ENCODE peak calls at places on chromosomes 4 and X, in ten cellular contexts. N is aorta, G is ovary, L is IMR-90, K is body of pancreas, U is heart left ventricle, M is OCI-LY7, W is right atrium auricular region, H is GM23248, P is left lung. C is an unnamed sample. For H3K9me3, the result is how much of the 10 kb centered on the place peaks cover.

GRCh38 chrX:109839694-109840358 is 106.8 kb upstream of the ACSL4 start:
- DNase-seq in N (no peak), G (no peak), L (no peak), K (no peak), U (peak), M (no peak), W (no peak), H (peak), P (peak), C (peak)

GRCh38 chr4:112099701-112100289 is 45.5 kb upstream of the FAM241A start:
- DNase-seq in N (no peak), G (no peak), L (peak), K (no peak), U (no peak), M (peak), W (no peak), H (peak), P (no peak), C (no peak)

GRCh38 chr4:2186133-2186864 is 55.6 kb downstream of the HAUS3 start:
- DNase-seq in N (no peak), G (no peak), L (peak), K (peak), U (no peak), M (peak), W (no peak), H (no peak), P (no peak), C (no peak)

GRCh38 chr4:42786350-42787070 is 106.0 kb upstream of the GRXCR1 start:
- DNase-seq in N (no peak), G (no peak), L (no peak), K (no peak), U (no peak), M (no peak), W (no peak), H (no peak), P (peak), C (no peak)

GRCh38 chr4:65007841-65008439 is 598.7 kb upstream of the TECRL start:
- DNase-seq in N (no peak), G (no peak), L (no peak), K (peak), U (no peak), M (peak), W (no peak), H (peak), P (no peak), C (no peak)

GRCh38 chr4:127145001-127145400 is 487.8 kb upstream of the INTU start:
- DNase-seq in N (no peak), G (no peak), L (no peak), K (no peak), U (no peak), M (no peak), W (no peak), H (no peak), P (peak), C (no peak)

GRCh38 chrX:154526901-154527675 is 11.1 kb upstream of the FAM3A start:
- DNase-seq in N (peak), G (peak), L (peak), K (peak), U (peak), M (peak), W (peak), H (peak), P (peak), C (peak)

GRCh38 chrX:45806410-45807121 is 605.9 kb upstream of the DIPK2B start:
- DNase-seq in N (no peak), G (no peak), L (peak), K (no peak), U (no peak), M (no peak), W (no peak), H (peak), P (no peak), C (no peak)

DNA sequence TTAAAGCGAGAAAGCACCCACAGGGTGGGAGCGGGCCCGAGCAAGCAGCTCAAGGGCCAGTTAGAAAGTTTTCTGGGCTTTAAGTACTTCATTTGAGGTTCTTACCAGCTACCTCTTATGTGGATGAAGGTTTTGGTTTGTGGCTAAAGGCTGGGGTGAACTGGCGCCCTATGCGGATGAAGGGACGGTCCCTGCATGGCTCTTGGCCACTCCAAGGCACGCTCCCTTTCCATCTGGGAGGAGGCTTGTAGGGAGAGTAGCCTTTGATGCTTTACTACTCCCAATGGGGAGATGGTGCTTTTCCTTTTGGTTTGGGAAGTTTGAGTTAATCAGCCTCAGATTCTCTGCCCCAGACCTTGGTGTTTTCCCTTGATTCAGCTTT is 17.7 kb downstream of the MRFAP1 start:
- DNase-seq in N (no peak), G (no peak), L (no peak), K (no peak), U (no peak), M (no peak), W (no peak), H (no peak), P (peak), C (no peak)
- H3K4me3 ChIP-seq in N (no peak), G (peak), L (no peak), K (no peak), U (peak), M (no peak), W (no peak), H (peak), P (no peak), C (no peak)

GRCh38 chrX:20965270-20966044 is 408.8 kb upstream of the CNKSR2 start:
- DNase-seq in N (no peak), G (no peak), L (no peak), K (no peak), U (no peak), M (no peak), W (no peak), H (no peak), P (no peak), C (no peak)

GRCh38 chrX:20971250-20971649 is 403.0 kb upstream of the CNKSR2 start:
- DNase-seq in N (no peak), G (no peak), L (no peak), K (no peak), U (no peak), M (no peak), W (no peak), H (no peak), P (no peak), C (no peak)

GRCh38 chrX:20968996-20969395 is 405.2 kb upstream of the CNKSR2 start:
- DNase-seq in N (no peak), G (no peak), L (no peak), K (no peak), U (no peak), M (no peak), W (no peak), H (peak), P (no peak), C (no peak)

GRCh38 chrX:20969565-20969964 is 404.7 kb upstream of the CNKSR2 start:
- DNase-seq in N (no peak), G (no peak), L (no peak), K (no peak), U (no peak), M (no peak), W (no peak), H (peak), P (no peak), C (no peak)

GRCh38 chrX:20967725-20968124 is 406.5 kb upstream of the CNKSR2 start:
- DNase-seq in N (no peak), G (no peak), L (no peak), K (no peak), U (no peak), M (no peak), W (no peak), H (no peak), P (no peak), C (no peak)
- H3K27ac ChIP-seq in N (no peak), G (no peak), L (no peak), K (no peak), U (no peak), M (no peak), W (no peak), H (no peak), P (no peak), C (no peak)

GRCh38 chr4:175290401-175290800 is 372.2 kb downstream of the ADAM29 start:
- DNase-seq in N (no peak), G (no peak), L (peak), K (no peak), U (no peak), M (no peak), W (no peak), H (no peak), P (no peak), C (no peak)
- H3K9me3 ChIP-seq in N (under half), G (under half), L (under half), K (under half), U (under half), M (under half), W (under half), H (under half), P (under half), C (under half)

DNA sequence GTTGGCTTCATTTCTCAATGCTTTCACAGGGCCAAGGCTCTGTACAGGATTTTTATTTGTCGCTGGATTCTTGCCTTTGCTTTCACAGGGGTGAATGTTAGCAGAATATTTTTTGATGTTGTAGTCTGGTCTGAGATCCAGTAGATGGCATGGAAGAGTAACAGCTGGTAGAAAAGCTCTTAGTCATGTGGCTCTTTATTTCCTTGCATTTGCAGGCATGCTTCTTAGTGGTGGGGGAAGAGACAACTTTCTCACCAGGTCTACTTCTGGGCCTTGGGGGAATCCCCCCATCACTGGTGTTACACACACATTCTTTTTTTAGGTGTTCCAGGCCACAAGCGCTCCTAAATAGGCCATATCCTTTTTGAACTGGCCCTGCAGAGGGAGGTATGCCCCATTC is 58.2 kb upstream of the DKK2 start:
- DNase-seq in N (no peak), G (no peak), L (peak), K (no peak), U (no peak), M (no peak), W (no peak), H (peak), P (no peak), C (no peak)
- H3K4me3 ChIP-seq in N (no peak), G (no peak), L (no peak), K (no peak), U (no peak), M (no peak), W (no peak), H (no peak), P (no peak), C (no peak)

GRCh38 chr4:188976644-188977115 is 837.4 kb downstream of the TRIML1 start:
- DNase-seq in N (no peak), G (no peak), L (peak), K (no peak), U (no peak), M (no peak), W (no peak), H (peak), P (no peak), C (no peak)

GRCh38 chr4:188971125-188971524 is 831.9 kb downstream of the TRIML1 start:
- DNase-seq in N (no peak), G (no peak), L (peak), K (no peak), U (no peak), M (peak), W (no peak), H (peak), P (no peak), C (no peak)

GRCh38 chr4:188975271-188975670 is 836.0 kb downstream of the TRIML1 start:
- DNase-seq in N (no peak), G (no peak), L (no peak), K (no peak), U (no peak), M (no peak), W (no peak), H (no peak), P (no peak), C (no peak)
- H3K27ac ChIP-seq in N (no peak), G (no peak), L (peak), K (no peak), U (no peak), M (no peak), W (no peak), H (no peak), P (no peak), C (no peak)

GRCh38 chrX:47878198-47878597 is 41.5 kb downstream of the ZNF81 start:
- DNase-seq in N (no peak), G (no peak), L (no peak), K (no peak), U (no peak), M (no peak), W (no peak), H (no peak), P (no peak), C (no peak)
- H3K9me3 ChIP-seq in N (under half), G (under half), L (under half), K (under half), U (under half), M (under half), W (under half), H (under half), P (under half), C (under half)

GRCh38 chr4:26459054-26459755 is 31.1 kb downstream of the CCKAR start:
- DNase-seq in N (no peak), G (no peak), L (peak), K (no peak), U (no peak), M (peak), W (no peak), H (peak), P (no peak), C (no peak)
- H3K4me3 ChIP-seq in N (no peak), G (no peak), L (no peak), K (no peak), U (no peak), M (no peak), W (no peak), H (peak), P (no peak), C (no peak)

GRCh38 chr4:81030061-81030616 is 369 bp upstream of the BMP3 start:
- DNase-seq in N (no peak), G (no peak), L (no peak), K (no peak), U (no peak), M (peak), W (no peak), H (no peak), P (no peak), C (no peak)
- H3K27ac ChIP-seq in N (no peak), G (no peak), L (no peak), K (no peak), U (no peak), M (peak), W (no peak), H (no peak), P (no peak), C (no peak)

GRCh38 chrX:70338290-70338689 is 48.4 kb downstream of the KIF4A start:
- DNase-seq in N (no peak), G (no peak), L (no peak), K (no peak), U (no peak), M (no peak), W (no peak), H (no peak), P (no peak), C (no peak)

GRCh38 chrX:70331161-70331560 is 41.3 kb downstream of the KIF4A start:
- DNase-seq in N (no peak), G (no peak), L (peak), K (no peak), U (no peak), M (no peak), W (no peak), H (peak), P (no peak), C (no peak)

GRCh38 chrX:70332600-70332999 is 42.7 kb downstream of the KIF4A start:
- DNase-seq in N (no peak), G (no peak), L (no peak), K (no peak), U (no peak), M (no peak), W (no peak), H (no peak), P (no peak), C (no peak)

DNA sequence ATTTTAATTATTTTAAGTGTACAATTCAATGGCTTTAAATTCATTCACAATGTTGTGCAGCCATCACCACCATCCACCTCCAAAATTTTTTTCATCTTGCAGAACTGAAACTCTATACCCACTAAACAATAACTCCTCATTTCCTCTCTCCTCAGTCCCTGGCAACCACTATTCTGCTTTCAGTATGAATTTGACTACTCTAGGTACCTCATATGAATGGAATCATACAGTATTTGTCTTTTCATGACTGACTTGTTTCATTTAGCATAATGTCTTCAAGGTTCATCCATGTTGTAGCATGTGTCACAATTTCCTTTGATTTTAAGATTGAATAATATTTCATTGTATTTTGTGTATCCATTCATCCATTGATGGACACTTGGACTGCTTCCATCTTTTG is 46.9 kb downstream of the KIF4A start:
- DNase-seq in N (no peak), G (no peak), L (no peak), K (no peak), U (no peak), M (no peak), W (no peak), H (no peak), P (no peak), C (no peak)
- H3K9me3 ChIP-seq in N (under half), G (under half), L (under half), K (under half), U (under half), M (under half), W (under half), H (under half), P (under half), C (under half)

GRCh38 chr4:174746710-174747109 is 82.3 kb downstream of the GLRA3 start:
- DNase-seq in N (no peak), G (no peak), L (no peak), K (no peak), U (no peak), M (no peak), W (no peak), H (no peak), P (no peak), C (no peak)
- H3K4me3 ChIP-seq in N (no peak), G (no peak), L (no peak), K (no peak), U (no peak), M (no peak), W (no peak), H (no peak), P (no peak), C (no peak)

C was measured in right cardiac atrium.